ENCODE peak calls at places on chromosomes 3 and 15, in nine cellular contexts. One of them, this sample, is unnamed.

GRCh38 chr15:59283717-59284336 is 77.2 kb downstream of the LDHAL6B start:
- DNase-seq in NCI-H1930: no peak
- DNase-seq in upper lobe of left lung: no peak
- DNase-seq in NCI-H748 treated with DMSO at 0.1 percent for 48 hours: no peak
- DNase-seq in activated CD4-positive, alpha-beta T cell treated with anti-CD3 and anti-CD28 coated beads for 1 hour: no peak
- DNase-seq in Daoy: peak; percentile 87
- DNase-seq in ascending aorta: no peak
- DNase-seq in stimulated activated CD4-positive, alpha-beta T cell treated with anti-CD3 and anti-CD28 coated beads, Interleukin-12 subunit alpha, Interleukin-12 subunit beta, amount 100 ng/mL, for 4 hours: no peak
- DNase-seq in lower lobe of right lung: no peak
- DNase-seq in this sample: no peak

GRCh38 chr15:77866186-77866585 is 211.3 kb downstream of the TBC1D2B start:
- DNase-seq in NCI-H1930: no peak
- DNase-seq in upper lobe of left lung: no peak
- DNase-seq in NCI-H748 treated with DMSO at 0.1 percent for 48 hours: no peak
- DNase-seq in activated CD4-positive, alpha-beta T cell treated with anti-CD3 and anti-CD28 coated beads for 1 hour: no peak
- DNase-seq in Daoy: no peak
- DNase-seq in ascending aorta: peak; percentile 58
- DNase-seq in stimulated activated CD4-positive, alpha-beta T cell treated with anti-CD3 and anti-CD28 coated beads, Interleukin-12 subunit alpha, Interleukin-12 subunit beta, amount 100 ng/mL, for 4 hours: no peak
- DNase-seq in lower lobe of right lung: peak; percentile 25
- DNase-seq in this sample: no peak

GRCh38 chr3:48598323-48599076 is 3.4 kb upstream of the COL7A1 start:
- DNase-seq in NCI-H1930: no peak
- DNase-seq in upper lobe of left lung: no peak
- DNase-seq in NCI-H748 treated with DMSO at 0.1 percent for 48 hours: no peak
- DNase-seq in activated CD4-positive, alpha-beta T cell treated with anti-CD3 and anti-CD28 coated beads for 1 hour: no peak
- DNase-seq in Daoy: peak; percentile 94
- DNase-seq in ascending aorta: peak; percentile 92
- DNase-seq in stimulated activated CD4-positive, alpha-beta T cell treated with anti-CD3 and anti-CD28 coated beads, Interleukin-12 subunit alpha, Interleukin-12 subunit beta, amount 100 ng/mL, for 4 hours: no peak
- DNase-seq in lower lobe of right lung: no peak
- DNase-seq in this sample: no peak

GRCh38 chr15:69417581-69417980 is 3.4 kb downstream of the KIF23 start:
- DNase-seq in NCI-H1930: no peak
- DNase-seq in upper lobe of left lung: no peak
- DNase-seq in NCI-H748 treated with DMSO at 0.1 percent for 48 hours: no peak
- DNase-seq in activated CD4-positive, alpha-beta T cell treated with anti-CD3 and anti-CD28 coated beads for 1 hour: no peak
- DNase-seq in Daoy: no peak
- DNase-seq in ascending aorta: no peak
- DNase-seq in stimulated activated CD4-positive, alpha-beta T cell treated with anti-CD3 and anti-CD28 coated beads, Interleukin-12 subunit alpha, Interleukin-12 subunit beta, amount 100 ng/mL, for 4 hours: no peak
- DNase-seq in lower lobe of right lung: no peak
- DNase-seq in this sample: no peak

GRCh38 chr15:73273181-73274002 is 95.4 kb downstream of the HCN4 start:
- DNase-seq in NCI-H1930: peak; percentile 29
- DNase-seq in upper lobe of left lung: no peak
- DNase-seq in NCI-H748 treated with DMSO at 0.1 percent for 48 hours: peak; percentile 5
- DNase-seq in activated CD4-positive, alpha-beta T cell treated with anti-CD3 and anti-CD28 coated beads for 1 hour: no peak
- DNase-seq in Daoy: peak; percentile 41
- DNase-seq in ascending aorta: peak; percentile 71
- DNase-seq in stimulated activated CD4-positive, alpha-beta T cell treated with anti-CD3 and anti-CD28 coated beads, Interleukin-12 subunit alpha, Interleukin-12 subunit beta, amount 100 ng/mL, for 4 hours: peak; percentile 17
- DNase-seq in lower lobe of right lung: no peak
- DNase-seq in this sample: no peak

GRCh38 chr3:45986303-45986982 is 9.2 kb downstream of the FYCO1 start:
- DNase-seq in NCI-H1930: no peak
- DNase-seq in upper lobe of left lung: peak; percentile 80
- DNase-seq in NCI-H748 treated with DMSO at 0.1 percent for 48 hours: no peak
- DNase-seq in activated CD4-positive, alpha-beta T cell treated with anti-CD3 and anti-CD28 coated beads for 1 hour: no peak
- DNase-seq in Daoy: peak; percentile 59
- DNase-seq in ascending aorta: peak; percentile 90
- DNase-seq in stimulated activated CD4-positive, alpha-beta T cell treated with anti-CD3 and anti-CD28 coated beads, Interleukin-12 subunit alpha, Interleukin-12 subunit beta, amount 100 ng/mL, for 4 hours: no peak
- DNase-seq in lower lobe of right lung: no peak
- DNase-seq in this sample: no peak

GRCh38 chr3:184761120-184761841 is 49.4 kb upstream of the MAGEF1 start:
- DNase-seq in NCI-H1930: no peak
- DNase-seq in upper lobe of left lung: no peak
- DNase-seq in NCI-H748 treated with DMSO at 0.1 percent for 48 hours: no peak
- DNase-seq in activated CD4-positive, alpha-beta T cell treated with anti-CD3 and anti-CD28 coated beads for 1 hour: no peak
- DNase-seq in Daoy: no peak
- DNase-seq in ascending aorta: no peak
- DNase-seq in stimulated activated CD4-positive, alpha-beta T cell treated with anti-CD3 and anti-CD28 coated beads, Interleukin-12 subunit alpha, Interleukin-12 subunit beta, amount 100 ng/mL, for 4 hours: no peak
- DNase-seq in lower lobe of right lung: no peak
- DNase-seq in this sample: no peak

GRCh38 chr3:30720586-30721313 is 114.3 kb downstream of the TGFBR2 start:
- DNase-seq in NCI-H1930: no peak
- DNase-seq in upper lobe of left lung: no peak
- DNase-seq in NCI-H748 treated with DMSO at 0.1 percent for 48 hours: no peak
- DNase-seq in activated CD4-positive, alpha-beta T cell treated with anti-CD3 and anti-CD28 coated beads for 1 hour: no peak
- DNase-seq in Daoy: peak; percentile 29
- DNase-seq in ascending aorta: no peak
- DNase-seq in stimulated activated CD4-positive, alpha-beta T cell treated with anti-CD3 and anti-CD28 coated beads, Interleukin-12 subunit alpha, Interleukin-12 subunit beta, amount 100 ng/mL, for 4 hours: no peak
- DNase-seq in lower lobe of right lung: no peak
- DNase-seq in this sample: no peak

GRCh38 chr15:58952751-58953150 is 19.3 kb upstream of the SLTM start:
- DNase-seq in NCI-H1930: no peak
- DNase-seq in upper lobe of left lung: no peak
- DNase-seq in NCI-H748 treated with DMSO at 0.1 percent for 48 hours: no peak
- DNase-seq in activated CD4-positive, alpha-beta T cell treated with anti-CD3 and anti-CD28 coated beads for 1 hour: no peak
- DNase-seq in Daoy: peak; percentile 25
- DNase-seq in ascending aorta: no peak
- DNase-seq in stimulated activated CD4-positive, alpha-beta T cell treated with anti-CD3 and anti-CD28 coated beads, Interleukin-12 subunit alpha, Interleukin-12 subunit beta, amount 100 ng/mL, for 4 hours: no peak
- DNase-seq in lower lobe of right lung: no peak
- DNase-seq in this sample: no peak

GRCh38 chr3:81395739-81396138 is 365.7 kb downstream of the GBE1 start:
- DNase-seq in NCI-H1930: no peak
- DNase-seq in upper lobe of left lung: no peak
- DNase-seq in NCI-H748 treated with DMSO at 0.1 percent for 48 hours: no peak
- DNase-seq in activated CD4-positive, alpha-beta T cell treated with anti-CD3 and anti-CD28 coated beads for 1 hour: no peak
- DNase-seq in Daoy: no peak
- DNase-seq in ascending aorta: no peak
- DNase-seq in stimulated activated CD4-positive, alpha-beta T cell treated with anti-CD3 and anti-CD28 coated beads, Interleukin-12 subunit alpha, Interleukin-12 subunit beta, amount 100 ng/mL, for 4 hours: no peak
- DNase-seq in lower lobe of right lung: no peak
- DNase-seq in this sample: no peak

GRCh38 chr15:70328137-70329115 is 230.7 kb upstream of the TLE3 start:
- DNase-seq in NCI-H1930: no peak
- DNase-seq in upper lobe of left lung: no peak
- DNase-seq in NCI-H748 treated with DMSO at 0.1 percent for 48 hours: no peak
- DNase-seq in activated CD4-positive, alpha-beta T cell treated with anti-CD3 and anti-CD28 coated beads for 1 hour: no peak
- DNase-seq in Daoy: peak; percentile 52
- DNase-seq in ascending aorta: peak; percentile 69
- DNase-seq in stimulated activated CD4-positive, alpha-beta T cell treated with anti-CD3 and anti-CD28 coated beads, Interleukin-12 subunit alpha, Interleukin-12 subunit beta, amount 100 ng/mL, for 4 hours: no peak
- DNase-seq in lower lobe of right lung: no peak
- DNase-seq in this sample: no peak

This sample was measured in activated B cell treated with CpG ODN at 0.5 μM for 24 hours.